ENCODE peak calls at places on chromosomes 5 and 9, in seven cellular contexts. T is prostate gland; E is tibial artery; L is lung; J is K562; Q is activated CD8-positive, alpha-beta T cell treated with anti-CD3 and anti-CD28 coated beads for 36 hours; P is breast epithelium. Y is an unnamed sample.

GRCh38 chr5:141850183-141850768 is 27.9 kb downstream of the PCDH1 start:
- DNase-seq in T (peak), E (no peak), L (peak), J (peak), Q (peak), P (no peak), Y (no peak)

GRCh38 chr5:69334793-69335268 is 2.2 kb upstream of the CCDC125 start:
- DNase-seq in T (peak), E (peak), L (peak), J (peak), Q (peak), P (peak), Y (peak)

GRCh38 chr5:26482817-26483375 is 555.5 kb downstream of the CDH9 start:
- DNase-seq in T (no peak), E (no peak), L (peak), J (peak), Q (peak), P (no peak), Y (no peak)

GRCh38 chr5:125700380-125700856 is 722.8 kb upstream of the GRAMD2B start:
- DNase-seq in T (no peak), E (no peak), L (no peak), J (no peak), Q (no peak), P (no peak), Y (no peak)

GRCh38 chr5:5309645-5310044 is 112.8 kb upstream of the ICE1 start:
- DNase-seq in T (peak), E (no peak), L (no peak), J (no peak), Q (no peak), P (no peak), Y (no peak)

GRCh38 chr5:178465861-178466288 is 124.3 kb downstream of the COL23A1 start:
- DNase-seq in T (no peak), E (peak), L (no peak), J (no peak), Q (no peak), P (no peak), Y (no peak)

GRCh38 chr9:122348288-122348777 is 22.5 kb upstream of the PTGS1 start:
- DNase-seq in T (no peak), E (peak), L (no peak), J (no peak), Q (no peak), P (no peak), Y (no peak)

GRCh38 chr5:10303699-10304170 is 4.0 kb downstream of the CMBL start:
- DNase-seq in T (no peak), E (no peak), L (no peak), J (peak), Q (no peak), P (no peak), Y (no peak)

GRCh38 chr9:123658792-123659191 is 271.1 kb downstream of the DENND1A start:
- DNase-seq in T (no peak), E (no peak), L (no peak), J (no peak), Q (no peak), P (no peak), Y (no peak)

GRCh38 chr5:52892242-52892878 is 96.8 kb upstream of the ITGA2 start:
- DNase-seq in T (no peak), E (no peak), L (no peak), J (no peak), Q (no peak), P (no peak), Y (no peak)

GRCh38 chr9:89078860-89079259 is 87.6 kb downstream of the S1PR3 start:
- DNase-seq in T (no peak), E (no peak), L (no peak), J (no peak), Q (no peak), P (no peak), Y (peak)

GRCh38 chr5:132867046-132867451 is 607 bp downstream of the UQCRQ start:
- DNase-seq in T (no peak), E (no peak), L (no peak), J (no peak), Q (no peak), P (no peak), Y (no peak)

GRCh38 chr5:100634937-100635336 is 99.8 kb downstream of the FAM174A start:
- DNase-seq in T (no peak), E (no peak), L (no peak), J (no peak), Q (no peak), P (no peak), Y (no peak)

GRCh38 chr9:125574136-125574877 is 132.7 kb downstream of the MAPKAP1 start:
- DNase-seq in T (no peak), E (no peak), L (no peak), J (no peak), Q (no peak), P (no peak), Y (no peak)

GRCh38 chr9:114096041-114096511 is 3.0 kb downstream of the KIF12 start:
- DNase-seq in T (no peak), E (peak), L (no peak), J (peak), Q (peak), P (no peak), Y (no peak)

GRCh38 chr5:31719988-31720387 is 81.1 kb downstream of the PDZD2 start:
- DNase-seq in T (no peak), E (no peak), L (no peak), J (no peak), Q (no peak), P (no peak), Y (no peak)

GRCh38 chr9:73125651-73126050 is 26.0 kb upstream of the ANXA1 start:
- DNase-seq in T (no peak), E (no peak), L (no peak), J (no peak), Q (no peak), P (no peak), Y (no peak)

GRCh38 chr5:178502401-178503100 is 87.6 kb downstream of the COL23A1 start:
- DNase-seq in T (no peak), E (no peak), L (no peak), J (no peak), Q (no peak), P (no peak), Y (no peak)

GRCh38 chr9:133463864-133464615 is 4.3 kb downstream of the CACFD1 start:
- DNase-seq in T (no peak), E (no peak), L (peak), J (no peak), Q (no peak), P (no peak), Y (no peak)

GRCh38 chr9:133461975-133462374 is 2.2 kb downstream of the CACFD1 start:
- DNase-seq in T (no peak), E (no peak), L (no peak), J (no peak), Q (no peak), P (no peak), Y (no peak)

GRCh38 chr9:133464638-133465037 is 4.9 kb downstream of the CACFD1 start:
- DNase-seq in T (no peak), E (no peak), L (no peak), J (no peak), Q (no peak), P (no peak), Y (no peak)

GRCh38 chr9:133460405-133461175 is 812 bp downstream of the CACFD1 start:
- DNase-seq in T (peak), E (peak), L (peak), J (peak), Q (peak), P (peak), Y (no peak)

GRCh38 chr9:133463234-133463863 is 3.6 kb downstream of the CACFD1 start:
- DNase-seq in T (no peak), E (no peak), L (no peak), J (peak), Q (no peak), P (no peak), Y (no peak)
- TF ChIP-seq CTCF in T (no peak), E (no peak), L (no peak), J (peak), Q (no peak), P (no peak), Y (no peak)

DNA sequence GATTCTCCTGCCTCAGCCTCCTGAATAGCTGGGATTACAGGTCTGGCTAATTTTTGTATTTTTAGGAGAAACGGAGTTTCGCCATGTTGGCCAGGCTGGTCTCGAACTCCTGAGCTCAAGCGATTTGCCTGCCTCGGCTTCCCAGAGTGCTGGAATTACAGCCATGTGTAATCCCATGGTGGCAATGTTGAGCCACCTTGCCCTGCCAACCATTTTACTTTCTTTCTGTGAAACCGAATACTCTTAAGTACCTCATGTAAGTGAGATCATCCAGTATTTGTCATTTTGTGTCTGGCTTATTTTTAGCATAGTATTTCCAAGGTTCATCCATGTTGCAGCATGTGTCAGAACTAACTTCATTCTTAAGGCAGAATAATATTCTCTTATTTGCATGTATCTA is 8.2 kb downstream of the PRRC2B start:
- DNase-seq in T (no peak), E (no peak), L (no peak), J (peak), Q (no peak), P (no peak), Y (no peak)
- TF ChIP-seq CTCF in T (no peak), E (no peak), L (no peak), J (no peak), Q (no peak), P (no peak), Y (no peak)

DNA sequence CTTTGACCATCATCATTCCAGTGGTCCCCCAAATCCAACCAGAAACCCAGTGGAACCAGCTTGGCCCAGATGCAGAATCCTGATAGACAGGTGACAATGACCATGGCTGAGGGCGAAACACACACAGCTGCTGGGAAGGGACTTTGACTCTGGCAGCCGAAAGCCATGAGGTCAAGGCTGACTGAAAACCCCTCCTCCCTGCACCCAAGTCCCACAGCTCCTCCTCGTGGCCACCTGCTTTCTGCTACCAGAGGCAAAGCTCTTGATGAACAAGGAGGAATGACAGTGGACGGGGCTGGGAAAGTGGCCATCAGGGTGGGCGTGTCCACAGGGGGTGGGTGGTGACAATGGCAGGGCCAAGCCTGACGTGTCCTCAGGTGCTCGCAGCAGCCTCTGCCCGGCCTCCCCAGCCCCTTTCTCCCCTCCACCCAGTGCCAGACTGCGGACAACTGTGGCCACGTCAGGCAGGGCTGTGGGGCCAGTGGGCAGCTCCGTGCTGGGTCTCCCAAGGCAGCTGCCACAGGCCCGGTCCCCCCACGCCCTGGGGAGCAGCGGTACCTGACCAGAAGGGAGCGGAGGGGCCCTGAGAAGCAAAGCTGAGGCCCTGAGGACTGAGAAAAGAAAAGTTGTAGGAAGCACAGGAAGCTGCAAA is 30.8 kb upstream of the SARDH start:
- DNase-seq in T (no peak), E (peak), L (no peak), J (peak), Q (peak), P (peak), Y (no peak)
- TF ChIP-seq CTCF in T (no peak), E (no peak), L (no peak), J (peak), Q (no peak), P (no peak), Y (no peak)

GRCh38 chr5:162607879-162608278 is 540.3 kb downstream of the GABRG2 start:
- DNase-seq in T (no peak), E (no peak), L (no peak), J (no peak), Q (no peak), P (no peak), Y (no peak)
- TF ChIP-seq CTCF in T (no peak), E (no peak), L (no peak), J (no peak), Q (no peak), P (no peak), Y (no peak)

GRCh38 chr9:9920425-9920824 is 692.4 kb downstream of the PTPRD start:
- DNase-seq in T (no peak), E (no peak), L (no peak), J (no peak), Q (no peak), P (no peak), Y (no peak)
- TF ChIP-seq CTCF in T (no peak), E (no peak), L (no peak), J (no peak), Q (no peak), P (no peak), Y (no peak)

GRCh38 chr9:110086537-110086936 is 121.4 kb downstream of the C9orf152 start:
- DNase-seq in T (no peak), E (no peak), L (no peak), J (no peak), Q (no peak), P (no peak), Y (no peak)

GRCh38 chr9:110083866-110084265 is 124.1 kb downstream of the C9orf152 start:
- DNase-seq in T (no peak), E (no peak), L (no peak), J (no peak), Q (no peak), P (no peak), Y (no peak)

GRCh38 chr9:110092792-110093191 is 115.2 kb downstream of the C9orf152 start:
- DNase-seq in T (no peak), E (no peak), L (no peak), J (peak), Q (no peak), P (no peak), Y (no peak)

GRCh38 chr9:110089681-110090370 is 118.1 kb downstream of the C9orf152 start:
- DNase-seq in T (peak), E (no peak), L (no peak), J (no peak), Q (no peak), P (no peak), Y (no peak)

GRCh38 chr9:110088099-110088498 is 119.9 kb downstream of the C9orf152 start:
- DNase-seq in T (no peak), E (no peak), L (no peak), J (no peak), Q (no peak), P (no peak), Y (no peak)
- TF ChIP-seq CTCF in T (no peak), E (no peak), L (no peak), J (no peak), Q (no peak), P (no peak), Y (no peak)

GRCh38 chr9:95077053-95077765 is 240.3 kb downstream of the FANCC start:
- DNase-seq in T (no peak), E (peak), L (no peak), J (no peak), Q (no peak), P (no peak), Y (no peak)
- TF ChIP-seq CTCF in T (no peak), E (peak), L (no peak), J (no peak), Q (no peak), P (no peak), Y (no peak)